ENCODE peak calls at places on chromosomes 12 and 14, in nine cellular contexts. One of them, this sample, is unnamed.

GRCh38 chr12:88298761-88299242 is 156.7 kb downstream of the TMTC3 start:
- DNase-seq in heart right ventricle: no peak
- DNase-seq in tibial artery: no peak
- DNase-seq in esophagus muscularis mucosa: no peak
- DNase-seq in H1: no peak
- DNase-seq in cardiac muscle cell: peak
- DNase-seq in iPS DF 6.9: no peak
- DNase-seq in CD4-positive, alpha-beta T cell: no peak
- DNase-seq in PC-3: peak
- DNase-seq in this sample: peak

GRCh38 chr12:46221255-46222128 is 47.4 kb downstream of the SLC38A1 start:
- DNase-seq in heart right ventricle: no peak
- DNase-seq in tibial artery: no peak
- DNase-seq in esophagus muscularis mucosa: no peak
- DNase-seq in H1: no peak
- DNase-seq in cardiac muscle cell: no peak
- DNase-seq in iPS DF 6.9: no peak
- DNase-seq in CD4-positive, alpha-beta T cell: no peak
- DNase-seq in PC-3: peak
- DNase-seq in this sample: no peak

GRCh38 chr12:116196752-116197718 is 80.5 kb downstream of the MED13L start:
- DNase-seq in heart right ventricle: no peak
- DNase-seq in tibial artery: no peak
- DNase-seq in esophagus muscularis mucosa: no peak
- DNase-seq in H1: no peak
- DNase-seq in cardiac muscle cell: peak
- DNase-seq in iPS DF 6.9: no peak
- DNase-seq in CD4-positive, alpha-beta T cell: no peak
- DNase-seq in PC-3: no peak
- DNase-seq in this sample: no peak

GRCh38 chr12:27534060-27534764 is 10.2 kb downstream of the PPFIBP1 start:
- DNase-seq in heart right ventricle: no peak
- DNase-seq in tibial artery: no peak
- DNase-seq in esophagus muscularis mucosa: no peak
- DNase-seq in H1: no peak
- DNase-seq in cardiac muscle cell: no peak
- DNase-seq in iPS DF 6.9: no peak
- DNase-seq in CD4-positive, alpha-beta T cell: no peak
- DNase-seq in PC-3: no peak
- DNase-seq in this sample: no peak

GRCh38 chr12:127785535-127785934 is 481.4 kb upstream of the TMEM132C start:
- DNase-seq in heart right ventricle: no peak
- DNase-seq in tibial artery: no peak
- DNase-seq in esophagus muscularis mucosa: no peak
- DNase-seq in H1: no peak
- DNase-seq in cardiac muscle cell: no peak
- DNase-seq in iPS DF 6.9: no peak
- DNase-seq in CD4-positive, alpha-beta T cell: no peak
- DNase-seq in PC-3: peak
- DNase-seq in this sample: no peak

GRCh38 chr14:64620910-64621309 is 71.1 kb downstream of the PPP1R36 start:
- DNase-seq in heart right ventricle: no peak
- DNase-seq in tibial artery: no peak
- DNase-seq in esophagus muscularis mucosa: no peak
- DNase-seq in H1: no peak
- DNase-seq in cardiac muscle cell: no peak
- DNase-seq in iPS DF 6.9: no peak
- DNase-seq in CD4-positive, alpha-beta T cell: no peak
- DNase-seq in PC-3: peak
- DNase-seq in this sample: peak

GRCh38 chr14:92670177-92670576 is 78.2 kb downstream of the LGMN start:
- DNase-seq in heart right ventricle: no peak
- DNase-seq in tibial artery: no peak
- DNase-seq in esophagus muscularis mucosa: no peak
- DNase-seq in H1: no peak
- DNase-seq in cardiac muscle cell: no peak
- DNase-seq in iPS DF 6.9: no peak
- DNase-seq in CD4-positive, alpha-beta T cell: no peak
- DNase-seq in PC-3: peak
- DNase-seq in this sample: no peak

GRCh38 chr14:96303981-96304380 is 48.0 kb downstream of the BDKRB1 start:
- DNase-seq in heart right ventricle: no peak
- DNase-seq in tibial artery: no peak
- DNase-seq in esophagus muscularis mucosa: no peak
- DNase-seq in H1: no peak
- DNase-seq in cardiac muscle cell: no peak
- DNase-seq in iPS DF 6.9: no peak
- DNase-seq in CD4-positive, alpha-beta T cell: no peak
- DNase-seq in PC-3: no peak
- DNase-seq in this sample: no peak

GRCh38 chr14:64184103-64184729 is 110.0 kb downstream of the ESR2 start:
- DNase-seq in heart right ventricle: no peak
- DNase-seq in tibial artery: no peak
- DNase-seq in esophagus muscularis mucosa: no peak
- DNase-seq in H1: no peak
- DNase-seq in cardiac muscle cell: no peak
- DNase-seq in iPS DF 6.9: no peak
- DNase-seq in CD4-positive, alpha-beta T cell: no peak
- DNase-seq in PC-3: no peak
- DNase-seq in this sample: no peak

GRCh38 chr14:22656945-22657711 is 13.0 kb upstream of the OR6J1 start:
- DNase-seq in heart right ventricle: no peak
- DNase-seq in tibial artery: no peak
- DNase-seq in esophagus muscularis mucosa: no peak
- DNase-seq in H1: no peak
- DNase-seq in cardiac muscle cell: no peak
- DNase-seq in iPS DF 6.9: no peak
- DNase-seq in CD4-positive, alpha-beta T cell: no peak
- DNase-seq in PC-3: no peak
- DNase-seq in this sample: no peak
- H3K27ac ChIP-seq in heart right ventricle: no peak
- H3K27ac ChIP-seq in tibial artery: peak
- H3K27ac ChIP-seq in esophagus muscularis mucosa: no peak
- H3K27ac ChIP-seq in H1: no peak
- H3K27ac ChIP-seq in cardiac muscle cell: no peak
- H3K27ac ChIP-seq in iPS DF 6.9: no peak
- H3K27ac ChIP-seq in CD4-positive, alpha-beta T cell: no peak
- H3K27ac ChIP-seq in PC-3: no peak
- H3K27ac ChIP-seq in this sample: no peak

GRCh38 chr12:124861492-124861891 is 2.2 kb downstream of the SCARB1 start:
- DNase-seq in heart right ventricle: peak
- DNase-seq in tibial artery: peak
- DNase-seq in esophagus muscularis mucosa: no peak
- DNase-seq in H1: no peak
- DNase-seq in cardiac muscle cell: no peak
- DNase-seq in iPS DF 6.9: no peak
- DNase-seq in CD4-positive, alpha-beta T cell: no peak
- DNase-seq in PC-3: peak
- DNase-seq in this sample: no peak

GRCh38 chr12:124863409-124864325 is at the start of gene SCARB1:
- DNase-seq in heart right ventricle: peak
- DNase-seq in tibial artery: peak
- DNase-seq in esophagus muscularis mucosa: peak
- DNase-seq in H1: peak
- DNase-seq in cardiac muscle cell: peak
- DNase-seq in iPS DF 6.9: no peak
- DNase-seq in CD4-positive, alpha-beta T cell: peak
- DNase-seq in PC-3: peak
- DNase-seq in this sample: no peak

GRCh38 chr12:124862768-124863408 is 776 bp downstream of the SCARB1 start:
- DNase-seq in heart right ventricle: no peak
- DNase-seq in tibial artery: no peak
- DNase-seq in esophagus muscularis mucosa: no peak
- DNase-seq in H1: no peak
- DNase-seq in cardiac muscle cell: peak
- DNase-seq in iPS DF 6.9: no peak
- DNase-seq in CD4-positive, alpha-beta T cell: no peak
- DNase-seq in PC-3: peak
- DNase-seq in this sample: no peak

GRCh38 chr12:124864326-124864752 is 675 bp upstream of the SCARB1 start:
- DNase-seq in heart right ventricle: no peak
- DNase-seq in tibial artery: no peak
- DNase-seq in esophagus muscularis mucosa: no peak
- DNase-seq in H1: no peak
- DNase-seq in cardiac muscle cell: no peak
- DNase-seq in iPS DF 6.9: no peak
- DNase-seq in CD4-positive, alpha-beta T cell: no peak
- DNase-seq in PC-3: no peak
- DNase-seq in this sample: no peak

DNA sequence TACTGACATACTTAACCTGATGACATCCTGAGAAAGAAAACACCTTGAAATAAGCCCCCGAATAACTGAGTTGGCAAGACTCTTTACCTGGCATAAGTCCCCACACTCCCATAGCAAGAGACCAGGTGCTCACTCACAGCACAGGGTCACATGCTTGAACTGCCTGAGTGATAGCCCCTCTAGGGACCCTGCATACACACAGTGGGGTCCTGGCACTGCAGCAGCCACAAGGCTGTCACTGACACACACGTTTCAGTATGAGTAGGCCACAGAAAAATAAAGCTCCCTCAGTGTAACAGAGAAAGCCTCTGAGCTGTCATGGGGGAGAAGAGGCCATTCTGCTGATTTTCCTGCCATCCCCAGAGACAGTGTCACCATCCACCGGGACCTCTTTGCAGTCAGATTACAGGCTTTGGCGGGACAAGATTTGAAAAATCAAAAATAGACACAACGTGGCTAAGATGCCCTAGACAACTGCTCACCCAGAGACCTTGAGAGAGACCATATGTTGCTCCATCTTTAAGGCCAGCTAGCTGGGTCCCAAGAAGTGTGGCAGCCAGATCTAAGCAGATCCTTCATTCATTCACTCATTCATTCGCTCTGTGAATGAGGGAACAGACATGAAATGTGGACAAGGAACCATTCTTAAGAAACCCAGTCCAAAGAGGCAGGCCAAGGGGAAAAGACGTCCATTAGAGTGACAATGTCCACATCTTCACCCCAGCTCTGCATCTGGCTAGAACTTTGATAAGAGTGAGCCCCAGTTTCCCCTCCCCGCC is 1.6 kb downstream of the SCARB1 start:
- DNase-seq in heart right ventricle: no peak
- DNase-seq in tibial artery: no peak
- DNase-seq in esophagus muscularis mucosa: no peak
- DNase-seq in H1: no peak
- DNase-seq in cardiac muscle cell: no peak
- DNase-seq in iPS DF 6.9: no peak
- DNase-seq in CD4-positive, alpha-beta T cell: no peak
- DNase-seq in PC-3: no peak
- DNase-seq in this sample: no peak
- H3K27ac ChIP-seq in heart right ventricle: no peak
- H3K27ac ChIP-seq in tibial artery: no peak
- H3K27ac ChIP-seq in esophagus muscularis mucosa: no peak
- H3K27ac ChIP-seq in H1: no peak
- H3K27ac ChIP-seq in cardiac muscle cell: no peak
- H3K27ac ChIP-seq in iPS DF 6.9: no peak
- H3K27ac ChIP-seq in CD4-positive, alpha-beta T cell: no peak
- H3K27ac ChIP-seq in PC-3: no peak
- H3K27ac ChIP-seq in this sample: no peak

GRCh38 chr12:48787791-48788521 is 933 bp downstream of the ADCY6 start:
- DNase-seq in heart right ventricle: no peak
- DNase-seq in tibial artery: no peak
- DNase-seq in esophagus muscularis mucosa: no peak
- DNase-seq in H1: no peak
- DNase-seq in cardiac muscle cell: no peak
- DNase-seq in iPS DF 6.9: no peak
- DNase-seq in CD4-positive, alpha-beta T cell: no peak
- DNase-seq in PC-3: no peak
- DNase-seq in this sample: no peak

GRCh38 chr12:48788852-48789775 is at the start of gene ADCY6:
- DNase-seq in heart right ventricle: peak
- DNase-seq in tibial artery: peak
- DNase-seq in esophagus muscularis mucosa: no peak
- DNase-seq in H1: no peak
- DNase-seq in cardiac muscle cell: peak
- DNase-seq in iPS DF 6.9: peak
- DNase-seq in CD4-positive, alpha-beta T cell: no peak
- DNase-seq in PC-3: peak
- DNase-seq in this sample: no peak

GRCh38 chr12:48789858-48790326 is 1.0 kb upstream of the ADCY6 start:
- DNase-seq in heart right ventricle: no peak
- DNase-seq in tibial artery: no peak
- DNase-seq in esophagus muscularis mucosa: no peak
- DNase-seq in H1: no peak
- DNase-seq in cardiac muscle cell: no peak
- DNase-seq in iPS DF 6.9: no peak
- DNase-seq in CD4-positive, alpha-beta T cell: no peak
- DNase-seq in PC-3: no peak
- DNase-seq in this sample: no peak

GRCh38 chr12:48786591-48787544 is 2.0 kb downstream of the ADCY6 start:
- DNase-seq in heart right ventricle: peak
- DNase-seq in tibial artery: no peak
- DNase-seq in esophagus muscularis mucosa: no peak
- DNase-seq in H1: no peak
- DNase-seq in cardiac muscle cell: peak
- DNase-seq in iPS DF 6.9: no peak
- DNase-seq in CD4-positive, alpha-beta T cell: no peak
- DNase-seq in PC-3: no peak
- DNase-seq in this sample: no peak

DNA sequence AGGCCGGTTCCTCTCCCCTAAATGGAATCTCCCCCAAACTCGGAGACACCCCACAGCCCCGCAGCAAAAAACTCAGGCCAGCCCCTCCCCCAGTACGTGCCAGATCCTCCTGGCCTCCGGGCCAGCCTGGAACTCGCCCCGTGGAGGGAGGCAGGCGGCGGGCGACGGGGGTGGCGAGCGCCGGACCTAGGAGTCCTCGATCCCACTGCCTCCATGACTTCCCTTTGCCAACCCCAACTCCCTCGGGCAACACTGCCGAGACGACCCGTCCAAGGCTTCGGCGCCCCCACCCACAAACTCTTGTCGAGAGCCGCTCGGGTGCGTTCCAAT is 402 bp downstream of the ADCY6 start:
- DNase-seq in heart right ventricle: peak
- DNase-seq in tibial artery: no peak
- DNase-seq in esophagus muscularis mucosa: no peak
- DNase-seq in H1: no peak
- DNase-seq in cardiac muscle cell: no peak
- DNase-seq in iPS DF 6.9: no peak
- DNase-seq in CD4-positive, alpha-beta T cell: no peak
- DNase-seq in PC-3: no peak
- DNase-seq in this sample: no peak
- H3K27ac ChIP-seq in heart right ventricle: peak
- H3K27ac ChIP-seq in tibial artery: peak
- H3K27ac ChIP-seq in esophagus muscularis mucosa: peak
- H3K27ac ChIP-seq in H1: no peak
- H3K27ac ChIP-seq in cardiac muscle cell: peak
- H3K27ac ChIP-seq in iPS DF 6.9: no peak
- H3K27ac ChIP-seq in CD4-positive, alpha-beta T cell: no peak
- H3K27ac ChIP-seq in PC-3: no peak
- H3K27ac ChIP-seq in this sample: peak

DNA sequence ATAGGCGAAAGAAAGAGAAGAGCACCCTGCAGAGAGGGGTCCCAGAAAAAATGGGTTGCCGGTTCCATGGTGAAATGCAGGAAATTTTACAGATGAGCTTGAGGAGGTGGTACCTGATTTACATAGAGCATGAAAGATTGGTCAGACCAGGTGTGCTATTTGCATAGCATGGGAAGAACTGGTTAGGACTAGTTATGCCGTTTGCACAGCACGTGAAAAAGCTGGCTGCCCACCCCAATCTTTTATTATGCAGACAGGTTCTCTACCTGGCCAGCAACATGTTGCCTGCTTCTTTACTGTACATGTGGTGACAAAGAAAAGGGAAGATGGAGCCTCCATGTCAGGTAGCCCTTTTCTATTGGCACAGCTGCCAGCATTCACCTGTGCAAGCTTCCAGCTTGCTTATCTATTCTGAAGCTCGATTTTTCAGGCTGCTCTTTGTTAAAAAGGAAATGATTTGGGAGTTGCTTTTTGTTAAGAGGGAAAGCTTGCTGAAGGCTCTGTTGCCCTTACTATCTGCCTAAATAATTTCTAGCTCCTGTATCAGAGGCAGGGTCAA is 62.9 kb upstream of the ELK3 start:
- DNase-seq in heart right ventricle: no peak
- DNase-seq in tibial artery: no peak
- DNase-seq in esophagus muscularis mucosa: no peak
- DNase-seq in H1: no peak
- DNase-seq in cardiac muscle cell: no peak
- DNase-seq in iPS DF 6.9: no peak
- DNase-seq in CD4-positive, alpha-beta T cell: no peak
- DNase-seq in PC-3: no peak
- DNase-seq in this sample: no peak
- H3K27ac ChIP-seq in heart right ventricle: no peak
- H3K27ac ChIP-seq in tibial artery: no peak
- H3K27ac ChIP-seq in esophagus muscularis mucosa: no peak
- H3K27ac ChIP-seq in H1: no peak
- H3K27ac ChIP-seq in cardiac muscle cell: no peak
- H3K27ac ChIP-seq in iPS DF 6.9: no peak
- H3K27ac ChIP-seq in CD4-positive, alpha-beta T cell: no peak
- H3K27ac ChIP-seq in PC-3: no peak
- H3K27ac ChIP-seq in this sample: no peak

This sample was measured in epithelial cell of prostate.